ENCODE peak calls at places on chromosome 17, in six cellular contexts. Z is left cardiac atrium, J is NCI-H2081, P is midbrain, M is NCI-H774, H is AG10803. F is an unnamed sample.

GRCh38 chr17:80485846-80486245 is 9.4 kb upstream of the NPTX1 start:
- DNase-seq in Z (no peak), J (no peak), P (no peak), M (no peak), H (no peak), F (no peak)

GRCh38 chr17:7034955-7035590 is 742 bp upstream of the SLC16A13 start:
- DNase-seq in Z (no peak), J (no peak), P (no peak), M (no peak), H (no peak), F (no peak)

GRCh38 chr17:9644910-9645751 is at the start of gene USP43:
- DNase-seq in Z (no peak), J (peak), P (no peak), M (peak), H (peak), F (peak)

GRCh38 chr17:58005031-58005727 is 1.9 kb downstream of the SRSF1 start:
- DNase-seq in Z (no peak), J (no peak), P (no peak), M (no peak), H (no peak), F (peak)

GRCh38 chr17:82793974-82794620 is 42.2 kb downstream of the TBCD start:
- DNase-seq in Z (peak), J (peak), P (no peak), M (no peak), H (peak), F (peak)

GRCh38 chr17:3657874-3658783 is 10.2 kb downstream of the TAX1BP3 start:
- DNase-seq in Z (no peak), J (no peak), P (no peak), M (no peak), H (no peak), F (no peak)

GRCh38 chr17:67995568-67996191 is 589 bp downstream of the C17orf58 start:
- DNase-seq in Z (peak), J (no peak), P (no peak), M (no peak), H (no peak), F (peak)

GRCh38 chr17:79618383-79619067 is 7.7 kb upstream of the RBFOX3 start:
- DNase-seq in Z (peak), J (no peak), P (no peak), M (no peak), H (no peak), F (no peak)

GRCh38 chr17:77832180-77832560 is 126.3 kb upstream of the TNRC6C start:
- DNase-seq in Z (peak), J (no peak), P (no peak), M (no peak), H (no peak), F (no peak)

F was measured in GM23248.